ENCODE peak calls at places on chromosomes 12 and 14, in nine cellular contexts. Y is effector CD4-positive, alpha-beta T cell; J is EL; M is WTC11; N is activated T-cell treated with anti-CD3 and anti-CD28 coated beads for 48 hours; E is IMR-90; R is HuH-7.5; V is RKO; A is NCI-H146. W is an unnamed sample.

GRCh38 chr12:69240625-69240984 is 1.2 kb downstream of the CPSF6 start:
- DNase-seq in Y (peak; percentile 18), J (peak; percentile 7), M (no peak), N (no peak), E (peak; percentile 11), R (peak; percentile 16), V (peak; percentile 61), A (peak; percentile 45), W (peak; percentile 17)

GRCh38 chr14:52961060-52961639 is 10.3 kb upstream of the FERMT2 start:
- DNase-seq in Y (peak; percentile 30), J (peak; percentile 70), M (peak; percentile 63), N (peak; percentile 15), E (peak; percentile 68), R (peak; percentile 41), V (peak; percentile 78), A (peak; percentile 37), W (peak; percentile 29)

GRCh38 chr14:93061380-93062012 is 54.2 kb downstream of the ITPK1 start:
- DNase-seq in Y (no peak), J (no peak), M (no peak), N (no peak), E (no peak), R (no peak), V (no peak), A (no peak), W (no peak)

GRCh38 chr14:99118046-99118721 is 153.8 kb downstream of the BCL11B start:
- DNase-seq in Y (no peak), J (no peak), M (peak; percentile 63), N (no peak), E (no peak), R (no peak), V (no peak), A (no peak), W (no peak)

GRCh38 chr14:92563359-92563758 is 49.8 kb downstream of the RIN3 start:
- DNase-seq in Y (no peak), J (no peak), M (no peak), N (no peak), E (peak; percentile 55), R (no peak), V (no peak), A (no peak), W (no peak)

GRCh38 chr12:132055535-132056096 is 88.5 kb downstream of the DDX51 start:
- DNase-seq in Y (no peak), J (no peak), M (no peak), N (no peak), E (no peak), R (no peak), V (no peak), A (no peak), W (no peak)

GRCh38 chr12:28014196-28014595 is 41.7 kb upstream of the PTHLH start:
- DNase-seq in Y (no peak), J (no peak), M (no peak), N (no peak), E (no peak), R (no peak), V (no peak), A (peak; percentile 33), W (no peak)

GRCh38 chr12:80877706-80878384 is 59.9 kb downstream of the LIN7A start:
- DNase-seq in Y (no peak), J (peak; percentile 46), M (no peak), N (no peak), E (peak; percentile 49), R (no peak), V (no peak), A (peak; percentile 18), W (no peak)

GRCh38 chr14:83473846-83474245 is 1940.2 kb upstream of the SEL1L start:
- DNase-seq in Y (no peak), J (peak; percentile 46), M (no peak), N (no peak), E (peak; percentile 58), R (no peak), V (no peak), A (no peak), W (no peak)

GRCh38 chr12:14577344-14577743 is 9.7 kb upstream of the PLBD1 start:
- DNase-seq in Y (no peak), J (no peak), M (no peak), N (no peak), E (no peak), R (no peak), V (no peak), A (no peak), W (no peak)

GRCh38 chr14:53153702-53154112 is 584 bp upstream of the DDHD1 start:
- DNase-seq in Y (no peak), J (no peak), M (no peak), N (no peak), E (no peak), R (peak; percentile 11), V (no peak), A (no peak), W (no peak)

GRCh38 chr12:1797991-1798733 is 22.2 kb upstream of the LRTM2 start:
- DNase-seq in Y (no peak), J (no peak), M (no peak), N (no peak), E (no peak), R (no peak), V (no peak), A (no peak), W (no peak)

GRCh38 chr12:121494093-121494787 is 86.6 kb downstream of the KDM2B start:
- DNase-seq in Y (peak; percentile 49), J (peak; percentile 29), M (peak; percentile 84), N (peak; percentile 33), E (peak; percentile 33), R (no peak), V (peak; percentile 43), A (peak; percentile 33), W (peak; percentile 43)

GRCh38 chr12:10645910-10646309 is 27.9 kb downstream of the STYK1 start:
- DNase-seq in Y (no peak), J (no peak), M (no peak), N (no peak), E (no peak), R (no peak), V (no peak), A (no peak), W (no peak)

GRCh38 chr12:124087251-124088141 is 114.5 kb downstream of the ZNF664 start:
- DNase-seq in Y (no peak), J (no peak), M (no peak), N (no peak), E (no peak), R (no peak), V (no peak), A (peak; percentile 80), W (no peak)

GRCh38 chr12:27620121-27620520 is 76.1 kb upstream of the REP15 start:
- DNase-seq in Y (no peak), J (no peak), M (no peak), N (no peak), E (no peak), R (no peak), V (no peak), A (no peak), W (no peak)

GRCh38 chr14:51643137-51643536 is 8.6 kb upstream of the FRMD6 start:
- DNase-seq in Y (no peak), J (peak; percentile 77), M (no peak), N (no peak), E (peak; percentile 79), R (no peak), V (peak; percentile 78), A (no peak), W (no peak)

GRCh38 chr12:65603428-65604351 is 220.6 kb upstream of the HMGA2 start:
- DNase-seq in Y (no peak), J (peak; percentile 94), M (no peak), N (no peak), E (peak; percentile 94), R (no peak), V (peak; percentile 60), A (no peak), W (no peak)

GRCh38 chr14:100096656-100097055 is 31.4 kb downstream of the EVL start:
- DNase-seq in Y (no peak), J (peak; percentile 68), M (no peak), N (no peak), E (peak; percentile 68), R (no peak), V (no peak), A (no peak), W (no peak)

GRCh38 chr12:56590237-56590830 is 39.8 kb downstream of the BAZ2A start:
- DNase-seq in Y (no peak), J (peak; percentile 23), M (peak; percentile 35), N (no peak), E (peak; percentile 17), R (peak; percentile 37), V (peak; percentile 42), A (peak; percentile 70), W (no peak)

GRCh38 chr12:4159851-4160250 is 113.7 kb upstream of the CCND2 start:
- DNase-seq in Y (no peak), J (no peak), M (no peak), N (no peak), E (no peak), R (no peak), V (no peak), A (no peak), W (no peak)

W was measured in activated CD4-positive, alpha-beta T cell treated with anti-CD3 and anti-CD28 coated beads for 24 hours.